ENCODE peak calls at places on chromosomes 1 and 21, in four cellular contexts. I, Z, T and Y are unnamed samples.
A peak's percentile ranks its signal among the peaks of the same experiment; 100 is the strongest.

GRCh38 chr1:7561331-7561921 is 209.7 kb upstream of the VAMP3 start:
- DNase-seq in I (no peak), Z (no peak), T (no peak), Y (no peak)

GRCh38 chr1:180384606-180385005 is 117.8 kb downstream of the ACBD6 start:
- DNase-seq in I (no peak), Z (no peak), T (no peak), Y (no peak)

GRCh38 chr1:216464489-216464888 is 41.2 kb upstream of the USH2A start:
- DNase-seq in I (no peak), Z (peak; percentile 88), T (no peak), Y (no peak)

GRCh38 chr1:116333171-116334014 is 39.7 kb upstream of the ATP1A1 start:
- DNase-seq in I (no peak), Z (no peak), T (no peak), Y (no peak)

GRCh38 chr1:43349594-43350306 is 9.0 kb upstream of the CDC20 start:
- DNase-seq in I (no peak), Z (peak; percentile 80), T (no peak), Y (peak; percentile 10)

GRCh38 chr1:246483204-246483933 is 23.7 kb downstream of the SMYD3 start:
- DNase-seq in I (no peak), Z (no peak), T (peak; percentile 35), Y (no peak)

GRCh38 chr1:37839676-37840075 is 19.7 kb downstream of the MTF1 start:
- DNase-seq in I (no peak), Z (no peak), T (no peak), Y (no peak)

GRCh38 chr1:30697571-30697970 is 25.8 kb downstream of the MATN1 start:
- DNase-seq in I (no peak), Z (no peak), T (no peak), Y (no peak)

GRCh38 chr1:30410153-30410851 is 313.1 kb downstream of the MATN1 start:
- DNase-seq in I (no peak), Z (no peak), T (no peak), Y (no peak)

GRCh38 chr1:245264226-245264625 is 109.4 kb downstream of the KIF26B start:
- DNase-seq in I (no peak), Z (no peak), T (no peak), Y (no peak)

GRCh38 chr21:44354001-44354405 is 582 bp downstream of the TRPM2 start:
- DNase-seq in I (no peak), Z (no peak), T (no peak), Y (no peak)